ENCODE peak calls at places on chromosomes 1 and 21, in six cellular contexts. P, J, N, Q, D and V are unnamed samples.

GRCh38 chr1:234322979-234323378 is 50.3 kb upstream of the COA6 start:
- DNase-seq in N (peak), D (no peak), Q (peak), P (peak), J (peak), V (no peak)

GRCh38 chr21:14600569-14601308 is 54.6 kb upstream of the SAMSN1 start:
- DNase-seq in J (no peak), N (no peak), Q (peak), D (no peak), P (no peak), V (no peak)

GRCh38 chr1:171911506-171911905 is 70.2 kb downstream of the DNM3 start:
- DNase-seq in D (no peak), P (peak), N (no peak), J (no peak), Q (peak), V (no peak)

GRCh38 chr1:223707270-223708000 is 4.9 kb upstream of the CAPN2 start:
- DNase-seq in P (peak), J (peak), Q (peak), N (peak), D (no peak), V (no peak)

GRCh38 chr1:184030433-184031126 is 6.9 kb downstream of the COLGALT2 start:
- DNase-seq in Q (no peak), J (no peak), D (no peak), P (no peak), N (no peak), V (no peak)

GRCh38 chr1:221740941-221741363 is 937 bp downstream of the DUSP10 start:
- DNase-seq in D (no peak), Q (peak), P (no peak), J (peak), N (no peak), V (peak)

GRCh38 chr1:78831731-78832360 is 174.7 kb downstream of the ADGRL4 start:
- DNase-seq in P (peak), N (no peak), D (no peak), J (peak), Q (no peak), V (no peak)

GRCh38 chr1:155052412-155053400 is 1.6 kb downstream of the ADAM15 start:
- DNase-seq in N (no peak), J (no peak), P (peak), D (no peak), Q (peak), V (peak)

GRCh38 chr1:175857756-175858155 is 114.4 kb upstream of the TNR start:
- DNase-seq in J (no peak), D (no peak), Q (no peak), P (no peak), N (no peak), V (no peak)

GRCh38 chr1:54324750-54325704 is 81.2 kb downstream of the SSBP3 start:
- DNase-seq in Q (no peak), N (no peak), P (no peak), J (peak), D (no peak), V (no peak)

GRCh38 chr1:201258763-201259230 is 24.5 kb upstream of the PKP1 start:
- DNase-seq in P (no peak), N (no peak), D (no peak), J (no peak), Q (peak), V (no peak)

GRCh38 chr1:151009206-151009587 is 948 bp downstream of the PRUNE1 start:
- DNase-seq in D (no peak), N (no peak), J (peak), P (no peak), Q (peak), V (no peak)

GRCh38 chr1:221611930-221612777 is 129.7 kb downstream of the DUSP10 start:
- DNase-seq in D (no peak), N (no peak), Q (peak), P (peak), J (peak), V (peak)

GRCh38 chr1:198102454-198102791 is 54.4 kb upstream of the NEK7 start:
- DNase-seq in N (no peak), D (no peak), P (no peak), Q (no peak), J (peak), V (no peak)

GRCh38 chr21:45856940-45857339 is 124.6 kb upstream of the COL6A1 start:
- DNase-seq in P (no peak), D (no peak), Q (no peak), J (no peak), N (no peak), V (no peak)

GRCh38 chr21:45859041-45859761 is 122.4 kb upstream of the COL6A1 start:
- DNase-seq in J (no peak), N (peak), D (no peak), P (no peak), Q (no peak), V (no peak)

GRCh38 chr21:45856422-45856821 is 125.1 kb upstream of the COL6A1 start:
- DNase-seq in Q (no peak), J (no peak), D (no peak), N (no peak), P (no peak), V (no peak)

GRCh38 chr21:45858180-45858579 is 123.4 kb upstream of the COL6A1 start:
- DNase-seq in D (no peak), J (no peak), P (no peak), N (no peak), Q (no peak), V (no peak)

DNA sequence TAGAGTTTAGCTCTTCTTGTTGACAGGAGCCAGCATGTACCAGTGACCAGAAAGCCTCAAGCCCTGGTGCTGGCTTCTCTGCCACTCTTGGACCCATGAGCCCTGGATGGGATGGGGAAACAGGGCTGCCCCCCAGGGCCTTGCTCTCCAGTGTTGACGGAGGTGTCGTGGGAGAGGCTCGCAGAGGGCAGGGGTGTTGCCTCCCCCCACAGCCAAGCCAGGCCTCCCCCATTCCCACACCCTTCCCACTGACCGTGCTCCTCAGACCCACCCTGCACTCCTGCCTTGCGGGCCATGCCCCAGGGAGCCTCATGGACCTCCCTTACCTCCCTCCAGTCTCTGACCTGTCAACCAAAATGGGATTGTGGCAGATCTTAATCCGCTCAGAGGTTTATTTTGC is 123.8 kb upstream of the COL6A1 start:
- DNase-seq in N (no peak), Q (no peak), J (no peak), P (no peak), D (no peak), V (no peak)
- TF ChIP-seq SMC3 in N (no peak), Q (no peak), J (no peak), P (no peak), D (no peak), V (no peak)

DNA sequence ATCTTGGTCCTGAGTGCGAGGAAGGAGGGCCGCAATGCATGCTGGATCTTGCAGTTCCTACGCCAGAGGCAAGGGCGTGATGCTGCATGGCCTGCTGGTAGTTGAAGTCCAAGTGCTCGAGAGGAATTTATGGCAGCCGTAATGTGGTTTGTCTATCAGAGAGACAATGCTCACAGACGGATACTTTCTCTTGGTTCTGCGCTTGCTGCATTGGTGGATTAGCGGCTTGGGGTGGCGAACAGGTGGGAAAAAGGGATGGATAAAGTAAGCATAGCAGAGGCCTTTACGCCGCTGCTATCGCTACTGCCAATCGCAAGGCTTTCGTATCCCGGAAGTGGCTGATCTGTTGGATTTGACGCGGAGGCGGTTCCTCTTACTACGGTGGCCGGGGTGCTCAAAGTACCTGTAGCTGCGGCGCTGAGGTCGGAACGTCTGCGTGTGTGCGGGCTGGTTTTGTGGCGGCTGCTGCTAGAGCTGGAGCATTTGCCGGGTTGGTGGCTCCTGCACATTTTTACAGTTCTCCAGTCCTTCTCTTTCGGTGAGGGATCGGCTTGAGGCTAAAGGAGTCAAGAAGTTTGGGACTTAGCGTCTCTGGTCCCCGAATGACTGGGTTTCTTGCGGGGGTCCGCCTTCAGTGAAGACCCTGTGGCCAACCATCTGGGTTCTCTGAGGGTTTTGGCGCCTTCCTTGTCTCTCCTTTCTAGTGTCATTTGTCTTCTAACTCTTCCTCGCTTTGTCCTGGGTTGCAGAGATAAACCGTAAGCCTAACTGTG is at the start of gene ATG4C:
- DNase-seq in J (peak), N (peak), D (peak), P (peak), Q (peak), V (peak)
- TF ChIP-seq CTCF in J (no peak), N (no peak), D (no peak), P (no peak), Q (no peak), V (no peak)

GRCh38 chr1:63955746-63956145 is 181.9 kb downstream of the ROR1 start:
- DNase-seq in D (no peak), P (no peak), Q (no peak), J (peak), N (no peak), V (no peak)
- TF ChIP-seq SMC3 in D (no peak), P (no peak), Q (no peak), J (no peak), N (no peak), V (no peak)

GRCh38 chr1:195748969-195749368 is 859.3 kb downstream of the KCNT2 start:
- DNase-seq in Q (no peak), P (no peak), J (no peak), N (no peak), D (no peak), V (no peak)

GRCh38 chr1:195738971-195739650 is 869.1 kb downstream of the KCNT2 start:
- DNase-seq in P (peak), Q (no peak), J (peak), D (no peak), N (no peak), V (no peak)

GRCh38 chr1:195740862-195741261 is 867.4 kb downstream of the KCNT2 start:
- DNase-seq in P (no peak), D (no peak), N (no peak), J (peak), Q (no peak), V (no peak)

GRCh38 chr1:195745170-195746009 is 862.9 kb downstream of the KCNT2 start:
- DNase-seq in P (no peak), J (peak), D (no peak), Q (no peak), N (no peak), V (no peak)

DNA sequence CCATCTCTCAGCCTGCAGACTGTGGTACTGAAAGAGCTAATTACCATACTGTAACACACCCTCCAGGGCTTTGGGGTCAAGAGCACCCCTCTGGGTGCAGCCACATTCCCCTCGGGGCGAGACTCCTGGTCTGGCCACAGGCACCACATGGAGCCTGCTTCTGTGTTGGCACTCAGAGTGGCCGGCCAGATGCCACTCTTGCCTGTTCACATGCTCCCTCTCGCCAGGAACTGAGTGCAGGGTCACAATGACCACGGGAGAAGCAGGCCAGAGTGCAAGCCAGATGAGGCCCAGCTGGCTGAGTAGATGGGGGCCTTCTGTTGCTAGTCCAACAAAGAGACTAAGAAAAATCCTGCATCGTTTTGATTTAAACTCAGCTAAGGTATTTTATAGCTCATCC is 864.0 kb downstream of the KCNT2 start:
- DNase-seq in J (no peak), P (no peak), Q (no peak), N (no peak), D (no peak), V (no peak)
- TF ChIP-seq CTCF in J (no peak), P (no peak), Q (no peak), N (no peak), D (no peak), V (no peak)

GRCh38 chr1:38418195-38419030 is 371.8 kb upstream of the POU3F1 start:
- DNase-seq in D (no peak), N (no peak), J (no peak), Q (peak), P (no peak), V (no peak)
- TF ChIP-seq SMC3 in D (no peak), N (no peak), J (no peak), Q (no peak), P (no peak), V (no peak)